ENCODE peak calls at places on chromosome 21, in four cellular contexts. F is NCI-H2081; N is stimulated activated CD8-positive, alpha-beta memory T cell treated with anti-CD3 and anti-CD28 coated beads, Interleukin-7, amount 100 ng/mL, for 1 hour; S is HuH-7.5. O is an unnamed sample.

GRCh38 chr21:42234464-42235241 is 15.7 kb downstream of the ABCG1 start:
- DNase-seq in S (peak), F (peak), N (peak), O (peak)

GRCh38 chr21:14097881-14098499 is 112.8 kb downstream of the LIPI start:
- DNase-seq in S (no peak), N (no peak), F (no peak), O (no peak)

GRCh38 chr21:42004406-42005199 is 5.6 kb downstream of the ZBTB21 start:
- DNase-seq in N (no peak), S (no peak), F (no peak), O (no peak)

GRCh38 chr21:45935628-45936027 is 45.9 kb upstream of the COL6A1 start:
- DNase-seq in F (no peak), S (no peak), N (no peak), O (no peak)

GRCh38 chr21:30831194-30831765 is 1.7 kb upstream of the KRTAP7-1 start:
- DNase-seq in S (no peak), F (peak), N (no peak), O (peak)

GRCh38 chr21:41729701-41730368 is 37.0 kb downstream of the RIPK4 start:
- DNase-seq in S (no peak), N (no peak), F (no peak), O (no peak)

GRCh38 chr21:33078907-33079582 is 9.1 kb downstream of the OLIG1 start:
- DNase-seq in F (no peak), S (no peak), N (peak), O (peak)

GRCh38 chr21:20814090-20814489 is 184.1 kb upstream of the NCAM2 start:
- DNase-seq in S (no peak), F (no peak), N (no peak), O (no peak)

GRCh38 chr21:26061437-26061836 is 109.1 kb downstream of the APP start:
- DNase-seq in S (no peak), F (no peak), N (no peak), O (no peak)

GRCh38 chr21:43354016-43354420 is 72.9 kb downstream of the SIK1 start:
- DNase-seq in F (no peak), S (no peak), N (no peak), O (no peak)

GRCh38 chr21:36756527-36756926 is 57.6 kb downstream of the SIM2 start:
- DNase-seq in S (no peak), F (no peak), N (no peak), O (no peak)

GRCh38 chr21:26079376-26079775 is 91.2 kb downstream of the APP start:
- DNase-seq in S (no peak), N (no peak), F (no peak), O (no peak)

GRCh38 chr21:36882776-36883175 is 83.7 kb downstream of the HLCS start:
- DNase-seq in S (no peak), N (no peak), F (no peak), O (no peak)

GRCh38 chr21:20661221-20661620 is 337.0 kb upstream of the NCAM2 start:
- DNase-seq in N (no peak), S (no peak), F (no peak), O (no peak)

O was measured in activated CD4-positive, alpha-beta memory T cell treated with anti-CD3 and anti-CD28 coated beads, Interleukin-2, amount 10 ng/mL, durations not matched to agents 7 days and 5 days.